ENCODE peak calls at places on chromosomes 6 and 20, in seven cellular contexts. One of them, this sample, is unnamed.
A peak's percentile ranks its signal among the peaks of the same experiment; 100 is the strongest.

GRCh38 chr20:44745560-44746366 is at the start of gene KCNK15:
- DNase-seq in stimulated activated CD4-positive, alpha-beta T cell treated with anti-CD3 and anti-CD28 coated beads, Interleukin-1b, Interleukin-23, amount 100 ng/mL, for 1 hour: peak; percentile 30
- DNase-seq in fibroblast of pulmonary artery: no peak
- DNase-seq in activated gamma-delta T cell: peak; percentile 20
- DNase-seq in amniotic stem cell: no peak
- DNase-seq in activated CD4-positive, alpha-beta T cell treated with anti-CD3 and anti-CD28 coated beads for 1 hour: peak; percentile 14
- DNase-seq in amniotic epithelial cell: no peak
- DNase-seq in this sample: peak; percentile 26

GRCh38 chr6:149806127-149806526 is 56.6 kb downstream of the PCMT1 start:
- DNase-seq in amniotic epithelial cell: no peak
- DNase-seq in fibroblast of pulmonary artery: no peak
- DNase-seq in activated CD4-positive, alpha-beta T cell treated with anti-CD3 and anti-CD28 coated beads for 1 hour: no peak
- DNase-seq in activated gamma-delta T cell: no peak
- DNase-seq in stimulated activated CD4-positive, alpha-beta T cell treated with anti-CD3 and anti-CD28 coated beads, Interleukin-1b, Interleukin-23, amount 100 ng/mL, for 1 hour: no peak
- DNase-seq in amniotic stem cell: no peak
- DNase-seq in this sample: no peak

GRCh38 chr20:63342561-63343459 is 18.3 kb downstream of the CHRNA4 start:
- DNase-seq in fibroblast of pulmonary artery: no peak
- DNase-seq in stimulated activated CD4-positive, alpha-beta T cell treated with anti-CD3 and anti-CD28 coated beads, Interleukin-1b, Interleukin-23, amount 100 ng/mL, for 1 hour: no peak
- DNase-seq in activated CD4-positive, alpha-beta T cell treated with anti-CD3 and anti-CD28 coated beads for 1 hour: no peak
- DNase-seq in amniotic stem cell: no peak
- DNase-seq in amniotic epithelial cell: no peak
- DNase-seq in activated gamma-delta T cell: no peak
- DNase-seq in this sample: no peak

GRCh38 chr6:47352966-47353365 is 43.3 kb upstream of the TNFRSF21 start:
- DNase-seq in stimulated activated CD4-positive, alpha-beta T cell treated with anti-CD3 and anti-CD28 coated beads, Interleukin-1b, Interleukin-23, amount 100 ng/mL, for 1 hour: no peak
- DNase-seq in amniotic stem cell: no peak
- DNase-seq in activated gamma-delta T cell: no peak
- DNase-seq in activated CD4-positive, alpha-beta T cell treated with anti-CD3 and anti-CD28 coated beads for 1 hour: no peak
- DNase-seq in amniotic epithelial cell: no peak
- DNase-seq in fibroblast of pulmonary artery: no peak
- DNase-seq in this sample: no peak

GRCh38 chr20:57056651-57057050 is 209.8 kb downstream of the BMP7 start:
- DNase-seq in activated CD4-positive, alpha-beta T cell treated with anti-CD3 and anti-CD28 coated beads for 1 hour: no peak
- DNase-seq in amniotic epithelial cell: no peak
- DNase-seq in activated gamma-delta T cell: no peak
- DNase-seq in fibroblast of pulmonary artery: no peak
- DNase-seq in amniotic stem cell: no peak
- DNase-seq in stimulated activated CD4-positive, alpha-beta T cell treated with anti-CD3 and anti-CD28 coated beads, Interleukin-1b, Interleukin-23, amount 100 ng/mL, for 1 hour: no peak
- DNase-seq in this sample: no peak

GRCh38 chr20:55515831-55516230 is 489.5 kb downstream of the CBLN4 start:
- DNase-seq in fibroblast of pulmonary artery: no peak
- DNase-seq in amniotic stem cell: no peak
- DNase-seq in activated gamma-delta T cell: no peak
- DNase-seq in amniotic epithelial cell: no peak
- DNase-seq in activated CD4-positive, alpha-beta T cell treated with anti-CD3 and anti-CD28 coated beads for 1 hour: no peak
- DNase-seq in stimulated activated CD4-positive, alpha-beta T cell treated with anti-CD3 and anti-CD28 coated beads, Interleukin-1b, Interleukin-23, amount 100 ng/mL, for 1 hour: no peak
- DNase-seq in this sample: no peak

GRCh38 chr6:29559524-29560287 is at the start of gene UBD:
- DNase-seq in fibroblast of pulmonary artery: no peak
- DNase-seq in activated gamma-delta T cell: no peak
- DNase-seq in amniotic stem cell: no peak
- DNase-seq in stimulated activated CD4-positive, alpha-beta T cell treated with anti-CD3 and anti-CD28 coated beads, Interleukin-1b, Interleukin-23, amount 100 ng/mL, for 1 hour: no peak
- DNase-seq in activated CD4-positive, alpha-beta T cell treated with anti-CD3 and anti-CD28 coated beads for 1 hour: no peak
- DNase-seq in amniotic epithelial cell: no peak
- DNase-seq in this sample: no peak

GRCh38 chr20:63957004-63957689 is 931 bp upstream of the UCKL1 start:
- DNase-seq in stimulated activated CD4-positive, alpha-beta T cell treated with anti-CD3 and anti-CD28 coated beads, Interleukin-1b, Interleukin-23, amount 100 ng/mL, for 1 hour: no peak
- DNase-seq in fibroblast of pulmonary artery: peak; percentile 58
- DNase-seq in amniotic stem cell: no peak
- DNase-seq in activated gamma-delta T cell: peak; percentile 44
- DNase-seq in amniotic epithelial cell: peak; percentile 53
- DNase-seq in activated CD4-positive, alpha-beta T cell treated with anti-CD3 and anti-CD28 coated beads for 1 hour: peak; percentile 62
- DNase-seq in this sample: peak; percentile 55

GRCh38 chr6:4287811-4288244 is 152.5 kb upstream of the ECI2 start:
- DNase-seq in amniotic epithelial cell: no peak
- DNase-seq in fibroblast of pulmonary artery: no peak
- DNase-seq in stimulated activated CD4-positive, alpha-beta T cell treated with anti-CD3 and anti-CD28 coated beads, Interleukin-1b, Interleukin-23, amount 100 ng/mL, for 1 hour: no peak
- DNase-seq in amniotic stem cell: no peak
- DNase-seq in activated CD4-positive, alpha-beta T cell treated with anti-CD3 and anti-CD28 coated beads for 1 hour: no peak
- DNase-seq in activated gamma-delta T cell: no peak
- DNase-seq in this sample: no peak

GRCh38 chr6:44214307-44214706 is 2.4 kb upstream of the MYMX start:
- DNase-seq in stimulated activated CD4-positive, alpha-beta T cell treated with anti-CD3 and anti-CD28 coated beads, Interleukin-1b, Interleukin-23, amount 100 ng/mL, for 1 hour: no peak
- DNase-seq in activated CD4-positive, alpha-beta T cell treated with anti-CD3 and anti-CD28 coated beads for 1 hour: no peak
- DNase-seq in fibroblast of pulmonary artery: no peak
- DNase-seq in amniotic epithelial cell: no peak
- DNase-seq in amniotic stem cell: no peak
- DNase-seq in activated gamma-delta T cell: no peak
- DNase-seq in this sample: no peak

This sample was measured in iris pigment epithelial cell.